ENCODE peak calls at places on chromosome X, in four cellular contexts. P, G, V and R are unnamed samples. For H3K4me1, the result is how much of the 10 kb centered on the place peaks cover.

GRCh38 chrX:114584434-114584943 is 603 bp downstream of the HTR2C start:
- DNase-seq in G (no peak), V (no peak), P (no peak), R (no peak)

GRCh38 chrX:120316587-120317283 is 5.5 kb upstream of the TMEM255A start:
- DNase-seq in G (no peak), P (no peak), V (no peak), R (peak)

GRCh38 chrX:65750674-65751469 is 83.4 kb downstream of the MSN start:
- DNase-seq in V (no peak), G (no peak), P (no peak), R (no peak)

GRCh38 chrX:112768563-112768962 is 72.1 kb downstream of the AMOT start:
- DNase-seq in G (no peak), P (no peak), V (no peak), R (no peak)

GRCh38 chrX:129520151-129520550 is 3.1 kb downstream of the SMARCA1 start:
- DNase-seq in P (no peak), V (no peak), G (no peak), R (no peak)

GRCh38 chrX:154649864-154650510 is 3.4 kb downstream of the CTAG2 start:
- DNase-seq in G (no peak), V (peak), P (no peak), R (no peak)

GRCh38 chrX:39396358-39396995 is 595.2 kb downstream of the MID1IP1 start:
- DNase-seq in G (no peak), P (no peak), V (no peak), R (no peak)

GRCh38 chrX:44042731-44043130 is 69.5 kb upstream of the NDP start:
- DNase-seq in V (no peak), P (no peak), G (peak), R (no peak)

GRCh38 chrX:17413228-17413627 is 38.2 kb downstream of the NHS start:
- DNase-seq in G (no peak), V (no peak), P (no peak), R (no peak)

GRCh38 chrX:17685026-17685425 is 52.3 kb upstream of the SCML1 start:
- DNase-seq in G (no peak), P (no peak), V (no peak), R (no peak)

GRCh38 chrX:129961180-129962083 is 21.0 kb upstream of the BCORL1 start:
- DNase-seq in V (no peak), P (peak), G (no peak), R (peak)

GRCh38 chrX:24117288-24117687 is 32.2 kb upstream of the ZFX start:
- DNase-seq in G (peak), V (no peak), P (peak), R (peak)
- H3K27ac ChIP-seq in G (peak), V (no peak), P (no peak), R (no peak)

GRCh38 chrX:41092776-41093175 is 7.5 kb downstream of the USP9X start:
- DNase-seq in V (no peak), G (no peak), P (no peak), R (no peak)
- H3K4me1 ChIP-seq in V (under half), G (under half), P (under half), R (under half)

GRCh38 chrX:24214568-24214967 is 65.0 kb downstream of the ZFX start:
- DNase-seq in P (no peak), G (no peak), V (no peak), R (no peak)
- H3K4me3 ChIP-seq in P (no peak), G (no peak), V (no peak), R (no peak)

GRCh38 chrX:12206413-12206812 is 68.1 kb downstream of the FRMPD4 start:
- DNase-seq in P (no peak), G (no peak), V (no peak), R (no peak)

GRCh38 chrX:12210921-12211320 is 72.6 kb downstream of the FRMPD4 start:
- DNase-seq in P (no peak), V (no peak), G (no peak), R (no peak)

DNA sequence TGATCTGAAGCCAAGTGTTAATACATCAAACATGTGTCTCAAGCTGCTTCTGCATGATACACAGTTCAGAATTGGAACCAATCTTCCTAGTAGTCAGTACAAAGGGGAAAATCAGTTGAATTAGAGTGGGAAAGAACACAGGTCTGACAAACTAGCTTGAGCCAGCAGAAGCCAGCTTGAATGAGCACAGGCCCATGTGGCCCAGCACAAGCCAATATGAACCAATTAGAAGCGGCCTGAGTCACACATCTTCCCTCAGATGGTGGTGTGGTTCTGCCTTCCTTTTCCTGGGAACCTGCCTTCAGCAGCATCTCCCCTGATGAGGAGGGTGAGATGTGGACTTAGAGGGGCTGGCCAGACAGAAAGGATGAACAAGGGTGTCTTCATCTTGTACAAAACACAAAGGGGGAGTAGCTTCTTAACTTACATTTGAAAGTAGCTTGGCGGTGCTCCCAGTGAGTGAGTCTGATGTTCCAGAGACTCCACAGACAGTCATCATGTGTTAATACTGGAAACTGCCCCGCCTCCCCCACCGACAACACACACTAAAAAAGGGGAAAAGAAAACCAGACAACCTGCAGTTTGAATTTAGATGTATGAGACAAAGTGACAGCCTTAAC is 72.0 kb downstream of the FRMPD4 start:
- DNase-seq in G (peak), P (no peak), V (no peak), R (peak)
- H3K27ac ChIP-seq in G (no peak), P (no peak), V (no peak), R (peak)

DNA sequence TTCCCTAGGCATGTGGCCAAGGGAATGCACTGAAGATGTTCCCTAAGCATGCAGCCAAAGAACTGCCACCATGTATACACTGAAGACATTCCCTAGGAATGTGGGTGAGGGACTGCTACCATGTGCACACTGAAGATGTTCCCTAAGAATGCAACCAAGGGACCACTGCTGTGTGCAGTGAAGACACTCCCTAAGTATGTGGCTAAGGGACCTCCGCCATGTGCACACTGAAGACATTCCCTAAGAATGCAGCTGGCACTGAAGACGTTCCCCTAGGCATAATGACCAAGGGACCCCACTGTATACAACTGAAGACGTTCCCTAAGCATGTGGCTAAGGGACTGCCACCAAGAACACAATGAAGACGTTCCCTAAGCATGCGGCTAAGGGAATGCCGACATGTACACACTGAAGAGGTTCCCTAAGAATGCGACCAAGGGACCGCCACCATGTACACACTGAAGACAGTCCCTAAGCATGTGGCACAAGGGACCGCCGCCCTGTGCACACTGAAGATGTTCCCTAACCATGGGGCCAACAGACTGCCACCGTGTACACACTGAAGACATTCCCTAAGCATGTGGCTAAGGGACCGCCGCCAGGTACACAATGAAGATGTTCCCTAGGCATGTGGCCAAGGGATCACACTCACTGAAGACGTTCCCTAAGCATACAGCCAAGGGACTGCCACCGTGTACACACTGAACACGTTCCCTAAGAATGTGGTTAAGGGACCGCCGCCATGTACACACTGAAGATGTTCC is 25.6 kb downstream of the DHRSX start:
- DNase-seq in P (no peak), G (peak), V (no peak), R (no peak)
- H3K4me1 ChIP-seq in P (under half), G (under half), V (under half), R (under half)

DNA sequence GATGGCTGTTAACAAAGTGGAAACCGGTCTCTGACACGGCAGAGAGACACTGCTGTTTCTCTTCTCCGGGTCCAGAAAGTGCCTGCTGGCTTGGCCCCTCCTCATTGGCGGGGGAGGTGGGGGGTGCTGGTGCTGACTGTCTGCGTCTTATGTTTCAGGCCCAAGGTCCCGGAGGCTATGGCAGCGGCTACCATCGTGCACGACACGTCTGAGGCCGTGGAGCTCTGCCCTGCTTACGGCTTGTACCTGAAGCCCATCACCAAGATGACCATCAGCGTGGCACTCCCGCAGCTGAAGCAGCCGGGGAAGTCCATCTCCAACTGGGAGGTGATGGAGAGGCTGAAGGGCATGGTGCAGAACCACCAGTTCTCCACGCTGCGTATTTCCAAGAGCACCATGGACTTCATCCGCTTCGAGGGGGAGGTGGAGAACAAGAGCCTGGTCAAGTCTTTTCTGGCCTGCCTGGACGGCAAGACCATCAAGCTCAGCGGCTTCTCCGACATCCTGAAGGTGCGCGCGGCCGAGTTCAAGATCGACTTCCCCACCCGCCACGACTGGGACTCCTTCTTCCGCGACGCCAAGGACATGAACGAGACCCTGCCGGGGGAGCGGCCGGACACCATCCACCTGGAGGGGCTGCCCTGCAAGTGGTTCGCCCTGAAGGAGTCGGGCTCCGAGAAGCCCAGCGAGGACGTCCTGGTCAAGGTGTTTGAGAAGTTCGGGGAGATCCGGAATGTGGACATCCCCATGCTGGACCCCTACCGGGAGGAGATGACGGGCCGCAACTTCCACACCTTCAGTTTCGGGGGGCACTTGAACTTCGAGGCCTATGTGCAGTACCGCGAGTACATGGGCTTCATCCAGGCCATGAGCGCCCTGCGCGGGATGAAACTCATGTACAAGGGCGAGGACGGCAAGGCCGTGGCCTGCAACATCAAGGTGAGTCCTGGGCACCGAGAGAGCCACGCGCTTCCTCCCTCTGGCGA is 2.2 kb downstream of the AKAP17A start:
- DNase-seq in P (no peak), G (peak), V (peak), R (peak)
- H3K4me3 ChIP-seq in P (no peak), G (peak), V (peak), R (peak)

GRCh38 chrX:72273718-72274117 is 3.3 kb downstream of the RPS4X start:
- DNase-seq in P (no peak), G (no peak), V (no peak), R (no peak)
- H3K27ac ChIP-seq in P (no peak), G (no peak), V (no peak), R (no peak)